ENCODE peak calls at places on chromosomes 6 and 20, in eight cellular contexts. One of them, this sample, is unnamed.

GRCh38 chr20:48405909-48406308 is 421.9 kb downstream of the PREX1 start:
- DNase-seq in right cardiac atrium: peak
- DNase-seq in lower leg skin: no peak
- DNase-seq in GM23248: peak
- DNase-seq in foreskin fibroblast: no peak
- DNase-seq in GM12865: no peak
- DNase-seq in MV-4-11: no peak
- DNase-seq in CD4-positive, alpha-beta memory T cell: no peak
- DNase-seq in this sample: no peak

GRCh38 chr6:51120016-51120415 is 301.3 kb downstream of the TFAP2B start:
- DNase-seq in right cardiac atrium: no peak
- DNase-seq in lower leg skin: no peak
- DNase-seq in GM23248: no peak
- DNase-seq in foreskin fibroblast: no peak
- DNase-seq in GM12865: no peak
- DNase-seq in MV-4-11: no peak
- DNase-seq in CD4-positive, alpha-beta memory T cell: no peak
- DNase-seq in this sample: no peak

GRCh38 chr20:4507288-4507719 is 214.4 kb upstream of the PRND start:
- DNase-seq in right cardiac atrium: no peak
- DNase-seq in lower leg skin: no peak
- DNase-seq in GM23248: peak
- DNase-seq in foreskin fibroblast: peak
- DNase-seq in GM12865: no peak
- DNase-seq in MV-4-11: no peak
- DNase-seq in CD4-positive, alpha-beta memory T cell: no peak
- DNase-seq in this sample: no peak

GRCh38 chr6:31396422-31397152 is 6.8 kb upstream of the MICA start:
- DNase-seq in right cardiac atrium: peak
- DNase-seq in lower leg skin: peak
- DNase-seq in GM23248: peak
- DNase-seq in foreskin fibroblast: peak
- DNase-seq in GM12865: peak
- DNase-seq in MV-4-11: peak
- DNase-seq in CD4-positive, alpha-beta memory T cell: peak
- DNase-seq in this sample: peak

GRCh38 chr20:48606841-48607543 is 220.8 kb downstream of the PREX1 start:
- DNase-seq in right cardiac atrium: no peak
- DNase-seq in lower leg skin: peak
- DNase-seq in GM23248: no peak
- DNase-seq in foreskin fibroblast: no peak
- DNase-seq in GM12865: no peak
- DNase-seq in MV-4-11: no peak
- DNase-seq in CD4-positive, alpha-beta memory T cell: no peak
- DNase-seq in this sample: no peak

GRCh38 chr6:24430086-24430485 is 27.4 kb downstream of the MRS2 start:
- DNase-seq in right cardiac atrium: no peak
- DNase-seq in lower leg skin: no peak
- DNase-seq in GM23248: peak
- DNase-seq in foreskin fibroblast: peak
- DNase-seq in GM12865: no peak
- DNase-seq in MV-4-11: no peak
- DNase-seq in CD4-positive, alpha-beta memory T cell: no peak
- DNase-seq in this sample: no peak

GRCh38 chr6:14354919-14355572 is 237.5 kb downstream of the CD83 start:
- DNase-seq in right cardiac atrium: peak
- DNase-seq in lower leg skin: peak
- DNase-seq in GM23248: peak
- DNase-seq in foreskin fibroblast: peak
- DNase-seq in GM12865: no peak
- DNase-seq in MV-4-11: peak
- DNase-seq in CD4-positive, alpha-beta memory T cell: no peak
- DNase-seq in this sample: no peak

GRCh38 chr20:60052322-60052721 is 94.1 kb downstream of the CDH26 start:
- DNase-seq in right cardiac atrium: peak
- DNase-seq in lower leg skin: peak
- DNase-seq in GM23248: no peak
- DNase-seq in foreskin fibroblast: no peak
- DNase-seq in GM12865: no peak
- DNase-seq in MV-4-11: no peak
- DNase-seq in CD4-positive, alpha-beta memory T cell: no peak
- DNase-seq in this sample: no peak

GRCh38 chr6:52517502-52518278 is 59.2 kb downstream of the TRAM2 start:
- DNase-seq in right cardiac atrium: peak
- DNase-seq in lower leg skin: peak
- DNase-seq in GM23248: peak
- DNase-seq in foreskin fibroblast: peak
- DNase-seq in GM12865: peak
- DNase-seq in MV-4-11: peak
- DNase-seq in CD4-positive, alpha-beta memory T cell: no peak
- DNase-seq in this sample: no peak

GRCh38 chr6:3750324-3751018 is 1.0 kb downstream of the PXDC1 start:
- DNase-seq in right cardiac atrium: peak
- DNase-seq in lower leg skin: peak
- DNase-seq in GM23248: peak
- DNase-seq in foreskin fibroblast: peak
- DNase-seq in GM12865: no peak
- DNase-seq in MV-4-11: no peak
- DNase-seq in CD4-positive, alpha-beta memory T cell: no peak
- DNase-seq in this sample: no peak

GRCh38 chr6:110689275-110689935 is 125.9 kb downstream of the CDK19 start:
- DNase-seq in right cardiac atrium: no peak
- DNase-seq in lower leg skin: no peak
- DNase-seq in GM23248: no peak
- DNase-seq in foreskin fibroblast: no peak
- DNase-seq in GM12865: no peak
- DNase-seq in MV-4-11: no peak
- DNase-seq in CD4-positive, alpha-beta memory T cell: peak
- DNase-seq in this sample: no peak

GRCh38 chr6:104958720-104959452 is 2.0 kb downstream of the LIN28B start:
- DNase-seq in right cardiac atrium: no peak
- DNase-seq in lower leg skin: no peak
- DNase-seq in GM23248: peak
- DNase-seq in foreskin fibroblast: peak
- DNase-seq in GM12865: no peak
- DNase-seq in MV-4-11: no peak
- DNase-seq in CD4-positive, alpha-beta memory T cell: no peak
- DNase-seq in this sample: no peak

GRCh38 chr6:117079946-117080345 is 185.4 kb upstream of the VGLL2 start:
- DNase-seq in right cardiac atrium: no peak
- DNase-seq in lower leg skin: no peak
- DNase-seq in GM23248: no peak
- DNase-seq in foreskin fibroblast: no peak
- DNase-seq in GM12865: no peak
- DNase-seq in MV-4-11: no peak
- DNase-seq in CD4-positive, alpha-beta memory T cell: no peak
- DNase-seq in this sample: no peak

GRCh38 chr6:159445351-159445750 is 247.7 kb downstream of the SOD2 start:
- DNase-seq in right cardiac atrium: no peak
- DNase-seq in lower leg skin: no peak
- DNase-seq in GM23248: peak
- DNase-seq in foreskin fibroblast: no peak
- DNase-seq in GM12865: no peak
- DNase-seq in MV-4-11: no peak
- DNase-seq in CD4-positive, alpha-beta memory T cell: no peak
- DNase-seq in this sample: no peak

GRCh38 chr20:5400164-5400762 is 83.5 kb upstream of the PROKR2 start:
- DNase-seq in right cardiac atrium: no peak
- DNase-seq in lower leg skin: no peak
- DNase-seq in GM23248: peak
- DNase-seq in foreskin fibroblast: peak
- DNase-seq in GM12865: peak
- DNase-seq in MV-4-11: peak
- DNase-seq in CD4-positive, alpha-beta memory T cell: no peak
- DNase-seq in this sample: no peak

GRCh38 chr20:25016471-25016870 is 23.9 kb upstream of the APMAP start:
- DNase-seq in right cardiac atrium: no peak
- DNase-seq in lower leg skin: peak
- DNase-seq in GM23248: no peak
- DNase-seq in foreskin fibroblast: no peak
- DNase-seq in GM12865: no peak
- DNase-seq in MV-4-11: no peak
- DNase-seq in CD4-positive, alpha-beta memory T cell: no peak
- DNase-seq in this sample: no peak

GRCh38 chr6:22325481-22325880 is 28.6 kb upstream of the PRL start:
- DNase-seq in right cardiac atrium: no peak
- DNase-seq in lower leg skin: no peak
- DNase-seq in GM23248: no peak
- DNase-seq in foreskin fibroblast: no peak
- DNase-seq in GM12865: no peak
- DNase-seq in MV-4-11: no peak
- DNase-seq in CD4-positive, alpha-beta memory T cell: no peak
- DNase-seq in this sample: no peak

GRCh38 chr6:39203804-39204495 is 25.3 kb downstream of the KCNK5 start:
- DNase-seq in right cardiac atrium: no peak
- DNase-seq in lower leg skin: no peak
- DNase-seq in GM23248: no peak
- DNase-seq in foreskin fibroblast: no peak
- DNase-seq in GM12865: no peak
- DNase-seq in MV-4-11: no peak
- DNase-seq in CD4-positive, alpha-beta memory T cell: no peak
- DNase-seq in this sample: no peak

GRCh38 chr6:2744206-2744771 is 6.4 kb downstream of the MYLK4 start:
- DNase-seq in right cardiac atrium: peak
- DNase-seq in lower leg skin: no peak
- DNase-seq in GM23248: peak
- DNase-seq in foreskin fibroblast: peak
- DNase-seq in GM12865: no peak
- DNase-seq in MV-4-11: no peak
- DNase-seq in CD4-positive, alpha-beta memory T cell: no peak
- DNase-seq in this sample: no peak

GRCh38 chr20:24653306-24653705 is 183.9 kb downstream of the SYNDIG1 start:
- DNase-seq in right cardiac atrium: no peak
- DNase-seq in lower leg skin: no peak
- DNase-seq in GM23248: peak
- DNase-seq in foreskin fibroblast: peak
- DNase-seq in GM12865: no peak
- DNase-seq in MV-4-11: no peak
- DNase-seq in CD4-positive, alpha-beta memory T cell: no peak
- DNase-seq in this sample: no peak

GRCh38 chr20:10940941-10941340 is 267.1 kb upstream of the JAG1 start:
- DNase-seq in right cardiac atrium: no peak
- DNase-seq in lower leg skin: no peak
- DNase-seq in GM23248: no peak
- DNase-seq in foreskin fibroblast: no peak
- DNase-seq in GM12865: peak
- DNase-seq in MV-4-11: peak
- DNase-seq in CD4-positive, alpha-beta memory T cell: no peak
- DNase-seq in this sample: no peak

GRCh38 chr20:58039569-58040092 is 188.8 kb downstream of the ANKRD60 start:
- DNase-seq in right cardiac atrium: peak
- DNase-seq in lower leg skin: peak
- DNase-seq in GM23248: no peak
- DNase-seq in foreskin fibroblast: no peak
- DNase-seq in GM12865: no peak
- DNase-seq in MV-4-11: no peak
- DNase-seq in CD4-positive, alpha-beta memory T cell: no peak
- DNase-seq in this sample: no peak

GRCh38 chr6:56916849-56917551 is 37.9 kb upstream of the BEND6 start:
- DNase-seq in right cardiac atrium: no peak
- DNase-seq in lower leg skin: no peak
- DNase-seq in GM23248: no peak
- DNase-seq in foreskin fibroblast: no peak
- DNase-seq in GM12865: peak
- DNase-seq in MV-4-11: peak
- DNase-seq in CD4-positive, alpha-beta memory T cell: no peak
- DNase-seq in this sample: no peak

GRCh38 chr20:54431545-54431944 is 43.8 kb upstream of the DOK5 start:
- DNase-seq in right cardiac atrium: no peak
- DNase-seq in lower leg skin: no peak
- DNase-seq in GM23248: peak
- DNase-seq in foreskin fibroblast: peak
- DNase-seq in GM12865: no peak
- DNase-seq in MV-4-11: no peak
- DNase-seq in CD4-positive, alpha-beta memory T cell: no peak
- DNase-seq in this sample: no peak

GRCh38 chr6:81838031-81838430 is 85.5 kb upstream of the TENT5A start:
- DNase-seq in right cardiac atrium: no peak
- DNase-seq in lower leg skin: no peak
- DNase-seq in GM23248: no peak
- DNase-seq in foreskin fibroblast: no peak
- DNase-seq in GM12865: no peak
- DNase-seq in MV-4-11: no peak
- DNase-seq in CD4-positive, alpha-beta memory T cell: no peak
- DNase-seq in this sample: no peak

GRCh38 chr6:135496805-135497411 is 632 bp downstream of the AHI1 start:
- DNase-seq in right cardiac atrium: no peak
- DNase-seq in lower leg skin: no peak
- DNase-seq in GM23248: peak
- DNase-seq in foreskin fibroblast: no peak
- DNase-seq in GM12865: no peak
- DNase-seq in MV-4-11: no peak
- DNase-seq in CD4-positive, alpha-beta memory T cell: no peak
- DNase-seq in this sample: no peak

GRCh38 chr6:30167101-30167500 is 3.8 kb downstream of the TRIM15 start:
- DNase-seq in right cardiac atrium: no peak
- DNase-seq in lower leg skin: no peak
- DNase-seq in GM23248: no peak
- DNase-seq in foreskin fibroblast: no peak
- DNase-seq in GM12865: peak
- DNase-seq in MV-4-11: no peak
- DNase-seq in CD4-positive, alpha-beta memory T cell: peak
- DNase-seq in this sample: no peak

GRCh38 chr6:83138758-83139157 is 54.3 kb downstream of the PGM3 start:
- DNase-seq in right cardiac atrium: no peak
- DNase-seq in lower leg skin: no peak
- DNase-seq in GM23248: no peak
- DNase-seq in foreskin fibroblast: no peak
- DNase-seq in GM12865: no peak
- DNase-seq in MV-4-11: no peak
- DNase-seq in CD4-positive, alpha-beta memory T cell: no peak
- DNase-seq in this sample: no peak

GRCh38 chr20:63005862-63006564 is 751 bp downstream of the BHLHE23 start:
- DNase-seq in right cardiac atrium: peak
- DNase-seq in lower leg skin: no peak
- DNase-seq in GM23248: no peak
- DNase-seq in foreskin fibroblast: peak
- DNase-seq in GM12865: no peak
- DNase-seq in MV-4-11: no peak
- DNase-seq in CD4-positive, alpha-beta memory T cell: no peak
- DNase-seq in this sample: no peak

GRCh38 chr20:2859330-2860121 is 13.8 kb upstream of the PTPRA start:
- DNase-seq in right cardiac atrium: peak
- DNase-seq in lower leg skin: no peak
- DNase-seq in GM23248: peak
- DNase-seq in foreskin fibroblast: peak
- DNase-seq in GM12865: no peak
- DNase-seq in MV-4-11: no peak
- DNase-seq in CD4-positive, alpha-beta memory T cell: no peak
- DNase-seq in this sample: no peak

GRCh38 chr6:56396435-56396834 is 149.1 kb upstream of the COL21A1 start:
- DNase-seq in right cardiac atrium: no peak
- DNase-seq in lower leg skin: no peak
- DNase-seq in GM23248: no peak
- DNase-seq in foreskin fibroblast: no peak
- DNase-seq in GM12865: no peak
- DNase-seq in MV-4-11: no peak
- DNase-seq in CD4-positive, alpha-beta memory T cell: no peak
- DNase-seq in this sample: no peak